ENCODE peak calls at places on chromosomes 6 and 20, in four cellular contexts. U, O, S and K are unnamed samples.
A peak's percentile ranks its signal among the peaks of the same experiment; 100 is the strongest.

GRCh38 chr20:43941476-43942212 is 27.0 kb downstream of the TOX2 start:
- DNase-seq in O (peak; percentile 33), U (peak; percentile 50), S (peak; percentile 15), K (no peak)

GRCh38 chr20:22289442-22289841 is 294.9 kb downstream of the FOXA2 start:
- DNase-seq in S (no peak), U (no peak), O (no peak), K (no peak)

GRCh38 chr6:105432797-105433196 is 29.9 kb upstream of the PREP start:
- DNase-seq in O (no peak), S (no peak), U (no peak), K (peak; percentile 6)

GRCh38 chr6:23246901-23247300 is 677.5 kb downstream of the HDGFL1 start:
- DNase-seq in U (no peak), S (no peak), O (no peak), K (no peak)

GRCh38 chr6:167779123-167779992 is 47.4 kb upstream of the AFDN start:
- DNase-seq in O (no peak), U (no peak), S (no peak), K (no peak)

GRCh38 chr20:52047811-52048302 is 143.7 kb downstream of the ZFP64 start:
- DNase-seq in S (no peak), U (no peak), O (no peak), K (peak; percentile 7)

GRCh38 chr6:6348251-6348650 is 27.8 kb upstream of the F13A1 start:
- DNase-seq in S (no peak), O (no peak), U (no peak), K (no peak)

GRCh38 chr6:17935188-17936149 is 52.0 kb downstream of the KIF13A start:
- DNase-seq in O (no peak), U (no peak), S (no peak), K (no peak)

GRCh38 chr6:43269273-43270007 is 26.2 kb downstream of the TTBK1 start:
- DNase-seq in S (peak; percentile 85), U (no peak), O (peak; percentile 81), K (peak; percentile 60)

GRCh38 chr20:57194154-57194553 is 72.3 kb downstream of the BMP7 start:
- DNase-seq in S (no peak), U (no peak), O (no peak), K (no peak)

DNA sequence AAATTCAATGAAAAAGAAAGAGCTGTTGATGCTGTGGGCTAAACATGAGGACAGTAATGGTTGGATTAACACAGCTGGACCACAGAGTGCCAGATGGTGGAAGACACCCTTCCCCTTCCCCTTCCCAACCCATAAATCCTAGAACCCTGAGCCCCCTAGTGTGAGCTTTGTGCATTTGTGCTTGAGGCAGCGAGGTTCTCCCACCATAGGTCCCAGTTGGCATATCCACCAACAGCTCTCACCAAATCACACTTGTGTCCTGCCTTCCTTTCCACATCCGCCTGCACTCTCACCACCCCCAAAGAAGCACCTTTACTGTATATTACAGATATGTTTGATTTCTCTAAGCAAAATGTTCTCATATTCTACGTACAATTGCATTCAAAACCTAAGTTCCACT is 32.8 kb upstream of the HBS1L start:
- DNase-seq in U (no peak), S (no peak), O (no peak), K (no peak)
- TF ChIP-seq CTCF in U (peak; percentile 35), S (no peak), O (no peak), K (no peak)

GRCh38 chr6:103122766-103123601 is 1729.5 kb downstream of the GRIK2 start:
- DNase-seq in S (no peak), O (peak; percentile 74), U (peak; percentile 26), K (peak; percentile 79)
- TF ChIP-seq CTCF in S (no peak), O (no peak), U (peak; percentile 63), K (peak; percentile 68)

GRCh38 chr6:98333273-98333672 is 501.1 kb upstream of the POU3F2 start:
- DNase-seq in U (no peak), S (no peak), O (no peak), K (no peak)

GRCh38 chr6:98335594-98335993 is 498.8 kb upstream of the POU3F2 start:
- DNase-seq in O (no peak), S (no peak), U (no peak), K (no peak)
- TF ChIP-seq CTCF in O (no peak), S (no peak), U (no peak), K (no peak)

DNA sequence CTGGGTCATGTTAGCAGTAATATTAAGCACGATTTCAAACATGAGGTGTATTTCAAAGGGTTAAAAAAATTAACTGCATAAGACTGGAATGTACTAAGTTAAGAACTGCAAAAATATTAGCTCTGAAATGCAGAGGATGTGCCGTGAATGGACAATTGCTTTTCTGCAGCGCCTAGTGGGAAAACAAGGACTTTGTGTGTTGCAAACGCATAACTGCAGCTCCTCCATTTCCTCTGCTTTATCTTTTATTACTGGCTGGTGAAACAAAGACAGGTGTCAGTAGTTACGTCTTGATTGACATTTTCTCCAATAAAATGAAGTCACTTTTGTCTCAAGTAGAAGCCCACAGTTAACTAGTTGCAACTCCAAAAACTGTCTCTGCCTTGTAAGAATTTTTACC is 1.7 kb downstream of the PDE7B start:
- DNase-seq in U (no peak), S (no peak), O (no peak), K (no peak)
- TF ChIP-seq CTCF in U (no peak), S (no peak), O (no peak), K (no peak)

DNA sequence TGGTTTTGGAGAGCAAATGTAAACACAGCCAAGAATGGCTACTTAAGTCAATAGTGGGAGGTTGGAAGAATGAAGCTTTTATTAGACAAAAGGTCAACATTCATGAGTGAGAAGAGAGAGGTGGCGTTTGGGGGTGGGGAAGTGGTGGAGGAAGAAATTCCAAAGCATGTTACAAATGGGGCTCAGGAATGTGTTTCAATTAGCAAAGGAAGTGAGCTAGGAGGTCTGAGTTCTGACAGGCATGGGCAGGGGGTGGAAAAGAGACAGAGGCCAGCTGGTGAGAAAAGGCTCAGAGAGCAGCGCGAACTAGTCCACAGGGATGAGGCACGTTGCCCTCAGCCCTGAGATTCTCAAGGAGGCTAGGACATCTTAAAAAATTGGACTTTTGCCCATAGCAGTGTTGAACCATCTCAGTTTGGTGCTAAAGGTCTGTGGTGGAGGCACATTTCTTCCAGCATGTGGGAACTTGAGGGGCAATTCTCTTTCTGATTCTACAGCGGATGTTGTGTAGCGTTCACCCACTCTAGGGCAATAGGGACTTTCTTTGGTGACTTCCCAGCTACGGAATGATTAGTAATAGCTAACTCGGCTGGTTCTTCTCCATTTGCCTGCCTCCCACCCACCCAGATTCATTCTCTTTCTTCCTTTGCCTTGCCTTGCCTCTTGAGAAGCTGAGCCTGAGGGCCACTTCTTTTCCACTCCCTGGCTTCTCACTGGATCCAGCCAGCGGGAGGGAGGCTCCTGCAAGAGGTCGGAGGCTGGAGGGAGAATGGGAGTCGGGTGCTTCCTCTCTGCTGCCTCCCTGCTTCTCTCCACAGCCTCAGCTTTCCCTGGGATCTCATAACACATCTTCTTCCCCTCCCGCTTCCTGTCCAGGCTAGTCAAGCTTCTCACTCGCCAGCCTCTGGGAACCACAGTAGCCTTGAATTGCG is 45.1 kb upstream of the NEDD9 start:
- DNase-seq in S (no peak), O (no peak), U (peak; percentile 77), K (peak; percentile 41)
- TF ChIP-seq CTCF in S (no peak), O (no peak), U (no peak), K (no peak)

GRCh38 chr6:24995270-24995669 is 59.5 kb upstream of the RIPOR2 start:
- DNase-seq in O (no peak), U (no peak), S (no peak), K (no peak)

GRCh38 chr6:24997186-24997585 is 61.4 kb upstream of the RIPOR2 start:
- DNase-seq in S (no peak), O (no peak), U (no peak), K (no peak)

GRCh38 chr6:24991748-24992467 is 56.1 kb upstream of the RIPOR2 start:
- DNase-seq in U (peak; percentile 68), S (no peak), O (peak; percentile 58), K (peak; percentile 84)

GRCh38 chr6:24996145-24996836 is 60.5 kb upstream of the RIPOR2 start:
- DNase-seq in O (no peak), U (no peak), S (no peak), K (no peak)

GRCh38 chr6:24994812-24995211 is 59.1 kb upstream of the RIPOR2 start:
- DNase-seq in O (no peak), U (no peak), S (no peak), K (no peak)
- TF ChIP-seq CTCF in O (no peak), U (no peak), S (no peak), K (no peak)

DNA sequence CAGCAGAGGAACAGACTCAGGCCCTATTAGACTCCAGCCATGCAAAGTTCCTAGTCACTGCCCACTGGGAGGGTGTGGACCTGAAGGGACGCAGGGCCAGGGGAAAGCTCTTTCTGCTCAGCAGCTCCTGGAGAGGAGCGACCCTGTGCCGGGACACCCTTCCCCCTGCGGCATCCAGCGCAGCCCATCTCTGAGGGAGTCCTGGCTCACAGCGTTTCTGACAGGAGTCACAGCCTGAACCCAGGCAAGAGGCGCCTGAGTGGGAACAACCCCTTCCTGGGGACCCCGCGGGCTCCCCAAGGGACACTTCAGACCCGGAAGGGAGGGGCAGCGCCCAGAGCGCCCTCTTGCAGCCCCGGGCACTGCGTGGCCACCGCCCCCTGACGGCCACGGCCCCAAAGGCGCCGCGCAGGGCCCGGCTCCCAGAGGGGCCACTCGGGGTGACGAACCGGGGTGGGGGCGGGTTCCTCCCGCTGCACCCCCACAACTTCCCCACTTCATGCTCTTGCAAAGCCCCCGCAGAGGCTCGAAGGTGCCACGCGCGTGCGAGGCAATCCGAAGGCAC is 853 bp downstream of the UCKL1 start:
- DNase-seq in O (peak; percentile 55), S (no peak), U (peak; percentile 68), K (peak; percentile 67)
- TF ChIP-seq CTCF in O (peak; percentile 16), S (peak; percentile 40), U (peak; percentile 68), K (peak; percentile 53)

DNA sequence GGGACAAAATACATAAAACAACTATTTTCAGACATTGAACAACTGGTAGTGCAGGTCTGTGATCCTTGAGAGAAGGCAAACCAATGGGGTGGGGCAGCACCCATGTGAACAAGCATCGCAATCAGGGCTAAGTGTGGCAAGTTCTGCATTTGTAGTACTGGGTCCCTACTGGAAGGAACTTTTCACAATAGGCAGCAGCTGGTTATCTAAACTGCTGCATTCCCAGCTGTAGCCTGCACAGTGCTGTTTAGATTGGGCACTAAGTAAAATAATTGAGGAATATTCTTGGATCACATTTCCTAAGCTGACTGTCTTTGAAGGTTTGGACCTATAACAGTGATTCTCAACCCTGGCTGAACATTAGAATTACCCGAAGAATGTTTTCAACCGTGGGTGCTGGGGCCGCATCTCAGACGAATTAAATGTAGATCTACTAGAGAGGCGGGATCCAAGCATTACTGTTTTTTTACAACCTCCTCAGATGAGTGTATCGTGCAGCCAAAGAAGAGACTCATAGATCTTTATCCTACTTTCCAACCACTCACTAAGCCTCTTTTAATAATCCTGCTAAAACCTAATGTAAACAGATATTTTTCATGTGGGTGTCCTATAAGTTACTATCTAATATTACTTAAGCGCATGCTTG is 12.4 kb upstream of the MAP3K4 start:
- DNase-seq in O (no peak), S (no peak), U (no peak), K (no peak)
- TF ChIP-seq CTCF in O (no peak), S (no peak), U (no peak), K (no peak)

DNA sequence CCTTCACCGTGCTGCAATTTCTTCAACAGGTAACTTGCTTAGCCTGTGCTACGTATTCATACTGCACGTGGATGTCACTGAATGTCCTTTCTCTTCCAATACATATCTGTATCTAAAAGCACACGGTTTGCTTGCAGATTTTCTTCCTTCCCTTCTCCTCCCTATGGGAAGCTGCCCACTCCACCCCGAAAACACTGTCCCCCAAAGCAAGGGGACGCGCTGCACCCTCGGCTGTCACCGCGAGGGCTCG is 708 bp downstream of the TMX4 start:
- DNase-seq in S (no peak), U (no peak), O (no peak), K (no peak)
- TF ChIP-seq CTCF in S (peak; percentile 33), U (no peak), O (peak; percentile 1), K (no peak)